ENCODE peak calls at places on chromosomes 1 and 21, in four cellular contexts. B, N, G and A are unnamed samples.
A peak's percentile ranks its signal among the peaks of the same experiment; 100 is the strongest.

GRCh38 chr21:42648606-42649005 is 4.8 kb upstream of the PDE9A start:
- DNase-seq in B (no peak), N (no peak), G (no peak), A (no peak)

GRCh38 chr1:198186916-198187580 is 30.2 kb downstream of the NEK7 start:
- DNase-seq in B (no peak), N (no peak), G (no peak), A (no peak)

GRCh38 chr1:95186149-95186548 is 47.9 kb upstream of the RWDD3 start:
- DNase-seq in G (no peak), B (no peak), N (no peak), A (no peak)

GRCh38 chr1:165235777-165236285 is 120.7 kb downstream of the LMX1A start:
- DNase-seq in B (peak; percentile 73), G (no peak), N (peak; percentile 23), A (peak; percentile 25)

GRCh38 chr1:65368403-65368802 is 52.1 kb upstream of the LEPR start:
- DNase-seq in B (no peak), N (no peak), G (no peak), A (no peak)

GRCh38 chr1:14826172-14826636 is 227.7 kb downstream of the KAZN start:
- DNase-seq in G (no peak), N (no peak), B (no peak), A (no peak)

GRCh38 chr1:201456499-201457309 is 12.3 kb downstream of the PHLDA3 start:
- DNase-seq in B (peak; percentile 31), N (peak; percentile 21), G (no peak), A (no peak)

GRCh38 chr1:2415801-2416208 is 3.4 kb upstream of the PEX10 start:
- DNase-seq in G (peak; percentile 55), N (no peak), B (no peak), A (peak; percentile 59)

GRCh38 chr1:1072299-1072848 is 1.7 kb downstream of the RNF223 start:
- DNase-seq in B (no peak), N (no peak), G (no peak), A (no peak)

GRCh38 chr1:92721886-92722285 is 63.0 kb downstream of the EVI5 start:
- DNase-seq in N (no peak), G (no peak), B (no peak), A (no peak)

GRCh38 chr1:182002570-182002969 is 58.9 kb downstream of the ZNF648 start:
- DNase-seq in B (no peak), N (no peak), G (no peak), A (no peak)

GRCh38 chr1:231603598-231604275 is 22.9 kb upstream of the DISC1 start:
- DNase-seq in B (peak; percentile 41), N (peak; percentile 27), G (peak; percentile 84), A (peak; percentile 58)

GRCh38 chr1:244603498-244603897 is 49.4 kb upstream of the DESI2 start:
- DNase-seq in B (no peak), N (no peak), G (peak; percentile 57), A (peak; percentile 12)

GRCh38 chr1:172719066-172719627 is 60.2 kb downstream of the FASLG start:
- DNase-seq in G (no peak), N (no peak), B (no peak), A (no peak)

GRCh38 chr1:50251592-50252165 is 143.0 kb downstream of the ELAVL4 start:
- DNase-seq in G (no peak), B (peak; percentile 68), N (no peak), A (no peak)

GRCh38 chr1:21909787-21910503 is 27.2 kb downstream of the HSPG2 start:
- DNase-seq in N (no peak), B (no peak), G (no peak), A (no peak)

GRCh38 chr1:57363643-57364042 is 60.2 kb downstream of the DAB1 start:
- DNase-seq in B (no peak), N (no peak), G (no peak), A (no peak)

GRCh38 chr1:228362141-228362883 is 44.3 kb downstream of the TRIM11 start:
- DNase-seq in G (no peak), B (no peak), N (no peak), A (no peak)

GRCh38 chr1:15122331-15122730 is 31.2 kb upstream of the TMEM51 start:
- DNase-seq in B (no peak), G (no peak), N (no peak), A (no peak)

GRCh38 chr1:78831731-78832360 is 174.7 kb downstream of the ADGRL4 start:
- DNase-seq in G (no peak), B (no peak), N (no peak), A (peak; percentile 60)

GRCh38 chr1:225448146-225448805 is 20.4 kb upstream of the LBR start:
- DNase-seq in N (no peak), B (no peak), G (no peak), A (no peak)

GRCh38 chr1:151147685-151148084 is 1.3 kb upstream of the SEMA6C start:
- DNase-seq in B (no peak), G (no peak), N (no peak), A (no peak)

GRCh38 chr1:53734650-53735211 is 4.2 kb downstream of the GLIS1 start:
- DNase-seq in G (peak; percentile 67), N (no peak), B (no peak), A (no peak)

GRCh38 chr1:9960705-9961562 is 17.7 kb downstream of the NMNAT1 start:
- DNase-seq in B (peak; percentile 69), G (peak; percentile 51), N (no peak), A (no peak)

GRCh38 chr1:61104213-61104612 is 21.9 kb downstream of the NFIA start:
- DNase-seq in N (no peak), B (no peak), G (no peak), A (no peak)

GRCh38 chr1:60427701-60428100 is 354.1 kb upstream of the C1orf87 start:
- DNase-seq in G (no peak), N (no peak), B (no peak), A (no peak)

GRCh38 chr1:232207089-232207723 is 422.7 kb downstream of the SIPA1L2 start:
- DNase-seq in B (no peak), N (no peak), G (no peak), A (no peak)

GRCh38 chr1:6003568-6004411 is 11.6 kb upstream of the NPHP4 start:
- DNase-seq in B (no peak), N (no peak), G (no peak), A (no peak)

GRCh38 chr1:114379358-114379757 is 131.6 kb downstream of the TRIM33 start:
- DNase-seq in G (no peak), B (no peak), N (no peak), A (no peak)

GRCh38 chr1:15114884-15115283 is 38.7 kb upstream of the TMEM51 start:
- DNase-seq in N (no peak), B (no peak), G (no peak), A (no peak)

GRCh38 chr1:167722152-167722869 is 529 bp downstream of the MPZL1 start:
- DNase-seq in G (no peak), N (peak; percentile 40), B (peak; percentile 55), A (peak; percentile 59)
- TF ChIP-seq CTCF in G (no peak), N (peak; percentile 2), B (no peak), A (no peak)

GRCh38 chr1:119674110-119674509 is 26.0 kb upstream of the ZNF697 start:
- DNase-seq in B (no peak), G (no peak), N (no peak), A (no peak)

GRCh38 chr1:119676571-119677206 is 28.6 kb upstream of the ZNF697 start:
- DNase-seq in N (peak; percentile 19), G (no peak), B (no peak), A (no peak)

GRCh38 chr1:119673171-119673940 is 25.3 kb upstream of the ZNF697 start:
- DNase-seq in G (no peak), N (no peak), B (no peak), A (no peak)

GRCh38 chr1:119675349-119676343 is 27.6 kb upstream of the ZNF697 start:
- DNase-seq in N (peak; percentile 89), B (peak; percentile 90), G (peak; percentile 68), A (peak; percentile 73)

GRCh38 chr1:119674835-119675289 is 26.8 kb upstream of the ZNF697 start:
- DNase-seq in B (no peak), N (peak; percentile 31), G (no peak), A (peak; percentile 71)
- TF ChIP-seq CTCF in B (no peak), N (no peak), G (no peak), A (peak; percentile 60)

GRCh38 chr1:17575786-17576584 is 36.5 kb downstream of the ARHGEF10L start:
- DNase-seq in N (no peak), G (no peak), B (no peak), A (no peak)

GRCh38 chr1:17572264-17572985 is 32.9 kb downstream of the ARHGEF10L start:
- DNase-seq in B (peak; percentile 73), N (no peak), G (no peak), A (no peak)

GRCh38 chr1:17577907-17578297 is 38.4 kb downstream of the ARHGEF10L start:
- DNase-seq in N (no peak), G (no peak), B (no peak), A (no peak)

GRCh38 chr1:17573518-17574041 is 34.1 kb downstream of the ARHGEF10L start:
- DNase-seq in G (no peak), B (no peak), N (no peak), A (no peak)

DNA sequence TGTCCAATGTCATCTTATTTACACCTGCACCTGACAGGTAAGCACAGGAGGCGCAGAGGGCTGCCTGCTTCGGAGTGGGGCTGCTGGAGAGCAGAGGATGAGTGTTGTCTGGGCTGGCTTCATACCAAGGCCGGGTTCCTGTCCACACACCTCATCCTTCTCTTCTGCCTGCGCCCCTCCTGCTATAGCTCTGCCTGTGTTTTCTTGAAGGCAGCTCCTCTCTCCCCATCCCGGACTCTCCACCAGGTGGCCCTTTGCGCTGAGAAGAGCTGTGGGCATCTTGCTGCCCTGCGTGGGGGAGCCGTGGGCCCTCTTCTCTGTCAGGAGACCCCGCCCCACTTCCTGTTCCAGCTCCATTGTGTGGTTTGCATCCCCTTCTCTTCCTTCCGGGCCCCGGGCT is 35.0 kb downstream of the ARHGEF10L start:
- DNase-seq in G (no peak), N (no peak), B (peak; percentile 75), A (no peak)
- TF ChIP-seq CTCF in G (no peak), N (peak; percentile 20), B (peak; percentile 58), A (no peak)

GRCh38 chr21:44456207-44456914 is 1.1 kb downstream of the LRRC3 start:
- DNase-seq in G (no peak), B (no peak), N (no peak), A (no peak)

GRCh38 chr21:44456915-44457736 is 1.8 kb downstream of the LRRC3 start:
- DNase-seq in B (no peak), N (no peak), G (no peak), A (no peak)

GRCh38 chr21:44454747-44455523 is at the start of gene LRRC3:
- DNase-seq in G (peak; percentile 44), B (peak; percentile 99), N (peak; percentile 86), A (peak; percentile 70)

GRCh38 chr21:44454058-44454457 is 1.3 kb upstream of the LRRC3 start:
- DNase-seq in B (peak; percentile 10), G (no peak), N (no peak), A (no peak)

DNA sequence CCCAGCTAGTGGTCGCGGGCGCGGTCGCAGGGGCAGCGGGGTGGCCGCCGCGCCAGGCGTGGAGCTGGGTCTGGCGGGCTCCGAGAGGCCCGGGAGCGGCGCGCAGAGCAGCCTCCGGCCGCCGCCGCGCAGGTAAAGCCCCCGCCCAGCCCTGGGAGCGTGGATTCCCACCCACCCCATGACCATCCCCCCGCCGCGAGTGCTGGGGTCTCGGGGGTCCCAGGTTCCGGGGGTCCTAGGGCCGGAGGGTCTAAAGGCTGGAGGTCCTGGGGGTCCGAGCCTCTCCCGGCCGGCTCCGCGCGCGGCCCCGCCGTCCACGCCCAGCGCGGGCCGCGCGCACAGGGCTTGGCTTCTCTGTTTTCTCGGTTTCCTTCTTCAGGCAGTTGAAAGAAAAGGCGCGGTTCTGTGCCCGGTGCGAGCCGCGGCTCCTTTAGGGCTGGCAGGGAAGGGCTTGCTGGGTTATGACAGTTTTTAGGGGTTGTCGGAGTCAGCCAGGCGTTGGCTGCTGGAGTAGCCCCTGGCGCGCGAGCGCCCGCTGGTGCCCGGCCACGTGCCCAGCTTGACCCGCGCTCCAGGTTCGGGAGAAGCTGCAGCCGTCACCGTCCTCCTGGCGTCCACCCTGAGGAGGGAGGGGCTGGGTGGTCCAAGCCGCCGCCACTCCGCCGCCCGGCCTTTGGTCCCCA is 355 bp downstream of the LRRC3 start:
- DNase-seq in G (no peak), B (peak; percentile 56), N (peak; percentile 47), A (peak; percentile 49)
- TF ChIP-seq CTCF in G (no peak), B (peak; percentile 28), N (peak; percentile 7), A (no peak)